ENCODE peak calls at places on chromosomes 13 and 19, in four cellular contexts. One of them, this sample, is unnamed.

GRCh38 chr19:14070268-14071050 is 2.1 kb upstream of the MISP3 start:
- DNase-seq in K562: no peak
- DNase-seq in HepG2: no peak
- DNase-seq in GM12878: no peak
- DNase-seq in this sample: no peak

GRCh38 chr13:93260591-93260990 is 34.0 kb downstream of the GPC6 start:
- DNase-seq in K562: no peak
- DNase-seq in HepG2: no peak
- DNase-seq in GM12878: no peak
- DNase-seq in this sample: no peak

GRCh38 chr13:21849323-21849722 is 178.4 kb downstream of the FGF9 start:
- DNase-seq in HepG2: peak
- DNase-seq in K562: peak
- DNase-seq in GM12878: peak
- DNase-seq in this sample: no peak

GRCh38 chr19:58409010-58409790 is 751 bp downstream of the ZNF584 start:
- DNase-seq in HepG2: no peak
- DNase-seq in K562: no peak
- DNase-seq in GM12878: no peak
- DNase-seq in this sample: peak

GRCh38 chr19:30320916-30321315 is 51.3 kb upstream of the ZNF536 start:
- DNase-seq in K562: no peak
- DNase-seq in GM12878: no peak
- DNase-seq in HepG2: no peak
- DNase-seq in this sample: no peak

GRCh38 chr13:109494955-109495354 is 291.4 kb downstream of the IRS2 start:
- DNase-seq in HepG2: no peak
- DNase-seq in GM12878: no peak
- DNase-seq in K562: no peak
- DNase-seq in this sample: no peak

GRCh38 chr19:53870485-53870844 is 2.8 kb downstream of the MYADM start:
- DNase-seq in K562: no peak
- DNase-seq in HepG2: no peak
- DNase-seq in GM12878: no peak
- DNase-seq in this sample: no peak

GRCh38 chr19:6032827-6033226 is 54.9 kb upstream of the RANBP3 start:
- DNase-seq in HepG2: no peak
- DNase-seq in K562: no peak
- DNase-seq in GM12878: no peak
- DNase-seq in this sample: no peak

GRCh38 chr19:55454787-55455243 is 6.6 kb downstream of the ISOC2 start:
- DNase-seq in HepG2: peak
- DNase-seq in K562: no peak
- DNase-seq in GM12878: no peak
- DNase-seq in this sample: peak

GRCh38 chr19:6249296-6249695 is 30.5 kb downstream of the MLLT1 start:
- DNase-seq in K562: no peak
- DNase-seq in GM12878: no peak
- DNase-seq in HepG2: no peak
- DNase-seq in this sample: no peak

GRCh38 chr19:36605839-36606478 is 846 bp downstream of the ZNF382 start:
- DNase-seq in GM12878: peak
- DNase-seq in K562: no peak
- DNase-seq in HepG2: no peak
- DNase-seq in this sample: no peak

GRCh38 chr13:48072304-48072703 is 22.6 kb downstream of the MED4 start:
- DNase-seq in GM12878: no peak
- DNase-seq in HepG2: no peak
- DNase-seq in K562: no peak
- DNase-seq in this sample: no peak

GRCh38 chr19:4550479-4551050 is 8.9 kb downstream of the SEMA6B start:
- DNase-seq in HepG2: no peak
- DNase-seq in K562: peak
- DNase-seq in GM12878: no peak
- DNase-seq in this sample: no peak

GRCh38 chr13:71417205-71417604 is 449.8 kb downstream of the DACH1 start:
- DNase-seq in HepG2: no peak
- DNase-seq in GM12878: no peak
- DNase-seq in K562: no peak
- DNase-seq in this sample: no peak

GRCh38 chr13:75312884-75313520 is 169.0 kb downstream of the TBC1D4 start:
- DNase-seq in K562: no peak
- DNase-seq in GM12878: no peak
- DNase-seq in HepG2: no peak
- DNase-seq in this sample: no peak

GRCh38 chr13:30923423-30923822 is 9.0 kb upstream of the TEX26 start:
- DNase-seq in HepG2: no peak
- DNase-seq in GM12878: no peak
- DNase-seq in K562: no peak
- DNase-seq in this sample: no peak

DNA sequence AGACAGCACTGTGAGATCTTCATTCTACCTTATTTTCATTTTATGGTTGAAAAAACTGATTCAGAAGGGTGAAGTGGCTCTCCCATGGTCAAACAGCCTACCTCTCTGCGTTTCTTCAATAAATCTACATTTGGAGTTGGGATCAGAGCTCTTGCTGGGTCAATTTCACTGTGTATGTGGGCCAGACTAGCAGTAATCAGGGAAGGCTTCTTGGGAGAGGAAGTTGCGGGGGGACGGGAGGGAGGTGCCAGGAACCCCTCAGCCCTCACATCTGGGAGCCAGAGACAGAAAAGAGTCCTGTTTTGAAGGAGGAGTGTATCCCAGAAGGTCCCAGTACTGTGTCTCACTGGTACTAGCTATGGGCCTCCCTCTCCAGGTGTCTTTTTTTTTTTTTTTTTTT is 925 bp downstream of the KXD1 start:
- DNase-seq in GM12878: no peak
- DNase-seq in K562: no peak
- DNase-seq in HepG2: no peak
- DNase-seq in this sample: no peak
- TF ChIP-seq CREB1 in GM12878: no peak
- TF ChIP-seq CREB1 in K562: no peak
- TF ChIP-seq CREB1 in HepG2: no peak
- TF ChIP-seq CREB1 in this sample: no peak

DNA sequence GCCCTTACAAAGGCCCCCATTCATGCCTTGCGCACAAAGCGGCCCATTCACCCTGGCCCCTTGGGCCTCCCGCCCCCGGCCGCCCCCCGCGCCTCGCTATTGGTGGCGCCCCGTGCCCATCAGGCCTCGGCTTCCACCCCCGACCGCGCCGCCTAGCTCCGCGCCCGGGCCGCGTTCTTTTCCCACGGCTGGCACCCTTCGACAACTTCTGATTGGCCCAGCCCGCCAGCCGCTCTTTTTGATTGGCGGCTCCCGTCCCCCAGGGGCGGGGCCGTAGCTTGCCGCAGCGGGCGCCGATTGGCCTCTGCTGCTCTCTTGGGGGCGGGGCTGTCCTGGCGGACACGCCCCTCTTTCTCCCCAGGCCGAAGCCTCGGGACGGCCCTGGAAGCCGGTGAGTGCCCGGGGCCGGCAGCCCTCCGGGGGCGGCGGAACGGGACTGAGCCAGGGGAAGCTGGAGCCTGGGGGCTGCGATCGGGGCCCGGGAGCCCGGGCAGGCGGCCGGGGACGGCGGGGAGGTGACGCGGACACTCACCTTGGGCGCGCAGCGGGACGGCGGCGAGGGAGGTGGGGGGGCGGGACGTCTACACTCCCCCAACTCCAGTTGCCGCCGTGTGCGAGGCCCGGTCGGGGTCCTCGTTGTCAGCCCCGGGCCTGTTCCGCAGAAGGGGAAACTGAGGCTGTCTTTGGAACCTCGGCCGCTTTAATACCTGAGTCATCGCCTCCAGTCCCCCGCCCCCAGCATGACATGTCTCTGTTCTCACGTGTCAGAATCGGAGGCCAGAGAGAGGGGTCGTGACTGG is at the start of gene MYH14:
- DNase-seq in GM12878: no peak
- DNase-seq in K562: peak
- DNase-seq in HepG2: peak
- DNase-seq in this sample: peak
- TF ChIP-seq ESRRA in GM12878: no peak
- TF ChIP-seq ESRRA in K562: no peak
- TF ChIP-seq ESRRA in HepG2: no peak
- TF ChIP-seq ESRRA in this sample: no peak

GRCh38 chr19:7877249-7877836 is 3.2 kb upstream of the PRR36 start:
- DNase-seq in K562: no peak
- DNase-seq in HepG2: no peak
- DNase-seq in GM12878: no peak
- DNase-seq in this sample: no peak
- TF ChIP-seq CREB1 in K562: no peak
- TF ChIP-seq CREB1 in HepG2: no peak
- TF ChIP-seq CREB1 in GM12878: no peak
- TF ChIP-seq CREB1 in this sample: no peak

GRCh38 chr19:10450853-10451609 is 30.7 kb downstream of the PDE4A start:
- DNase-seq in GM12878: no peak
- DNase-seq in HepG2: no peak
- DNase-seq in K562: peak
- DNase-seq in this sample: peak
- TF ChIP-seq ESRRA in GM12878: no peak
- TF ChIP-seq ESRRA in HepG2: no peak
- TF ChIP-seq ESRRA in K562: no peak
- TF ChIP-seq ESRRA in this sample: no peak

GRCh38 chr13:112781881-112782361 is 92.1 kb downstream of the ATP11A start:
- DNase-seq in GM12878: no peak
- DNase-seq in HepG2: no peak
- DNase-seq in K562: no peak
- DNase-seq in this sample: no peak

GRCh38 chr13:112779856-112780604 is 90.2 kb downstream of the ATP11A start:
- DNase-seq in K562: no peak
- DNase-seq in HepG2: no peak
- DNase-seq in GM12878: no peak
- DNase-seq in this sample: peak

GRCh38 chr13:112782433-112783010 is 92.7 kb downstream of the ATP11A start:
- DNase-seq in K562: no peak
- DNase-seq in GM12878: no peak
- DNase-seq in HepG2: no peak
- DNase-seq in this sample: no peak

GRCh38 chr13:112783135-112783945 is 93.5 kb downstream of the ATP11A start:
- DNase-seq in HepG2: no peak
- DNase-seq in GM12878: no peak
- DNase-seq in K562: no peak
- DNase-seq in this sample: no peak

GRCh38 chr13:112781287-112781686 is 91.4 kb downstream of the ATP11A start:
- DNase-seq in HepG2: no peak
- DNase-seq in K562: no peak
- DNase-seq in GM12878: no peak
- DNase-seq in this sample: no peak
- TF ChIP-seq CREB1 in HepG2: no peak
- TF ChIP-seq CREB1 in K562: no peak
- TF ChIP-seq CREB1 in GM12878: no peak
- TF ChIP-seq CREB1 in this sample: no peak

DNA sequence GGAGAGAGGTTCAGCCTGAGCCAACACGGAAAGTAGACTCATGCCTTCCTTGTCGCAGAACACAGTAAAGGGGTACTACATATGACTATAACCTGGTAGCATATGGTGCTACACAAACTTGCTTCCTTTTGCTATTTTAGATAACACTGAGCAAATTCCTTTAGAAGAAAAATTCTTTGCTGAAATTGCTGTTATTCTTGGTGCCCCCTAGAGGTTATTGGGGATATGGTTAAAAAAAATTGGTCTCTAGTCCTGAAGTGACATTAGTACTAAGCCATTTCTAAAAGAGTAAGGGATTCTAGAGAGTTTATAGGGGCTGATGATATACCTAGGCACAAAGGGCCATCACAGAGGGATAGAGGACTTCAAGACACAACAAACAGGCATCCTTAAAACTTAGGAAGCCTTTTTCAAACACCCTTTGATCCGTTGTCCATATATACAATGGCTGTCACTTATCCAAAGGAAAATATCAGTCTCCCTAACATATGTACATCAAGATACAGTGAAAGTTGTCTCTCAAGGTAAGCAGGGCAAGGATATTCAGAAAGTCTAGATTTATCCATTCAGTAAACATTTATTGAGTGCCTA is 13.9 kb upstream of the HS6ST3 start:
- DNase-seq in HepG2: peak
- DNase-seq in GM12878: no peak
- DNase-seq in K562: no peak
- DNase-seq in this sample: no peak
- TF ChIP-seq ESRRA in HepG2: no peak
- TF ChIP-seq ESRRA in GM12878: no peak
- TF ChIP-seq ESRRA in K562: no peak
- TF ChIP-seq ESRRA in this sample: no peak

GRCh38 chr19:43562698-43563241 is 12.6 kb downstream of the XRCC1 start:
- DNase-seq in HepG2: no peak
- DNase-seq in GM12878: peak
- DNase-seq in K562: no peak
- DNase-seq in this sample: no peak
- TF ChIP-seq CREB1 in HepG2: no peak
- TF ChIP-seq CREB1 in GM12878: peak
- TF ChIP-seq CREB1 in K562: no peak
- TF ChIP-seq CREB1 in this sample: no peak

GRCh38 chr13:80082396-80083096 is 258.4 kb downstream of the SPRY2 start:
- DNase-seq in HepG2: no peak
- DNase-seq in K562: no peak
- DNase-seq in GM12878: no peak
- DNase-seq in this sample: no peak

GRCh38 chr13:80086304-80086721 is 254.6 kb downstream of the SPRY2 start:
- DNase-seq in K562: no peak
- DNase-seq in GM12878: no peak
- DNase-seq in HepG2: no peak
- DNase-seq in this sample: no peak

GRCh38 chr13:80083097-80083429 is 257.9 kb downstream of the SPRY2 start:
- DNase-seq in GM12878: no peak
- DNase-seq in HepG2: no peak
- DNase-seq in K562: no peak
- DNase-seq in this sample: no peak

GRCh38 chr13:80083516-80084085 is 257.3 kb downstream of the SPRY2 start:
- DNase-seq in HepG2: no peak
- DNase-seq in GM12878: no peak
- DNase-seq in K562: no peak
- DNase-seq in this sample: no peak

GRCh38 chr13:80084086-80084676 is 256.7 kb downstream of the SPRY2 start:
- DNase-seq in K562: no peak
- DNase-seq in HepG2: no peak
- DNase-seq in GM12878: no peak
- DNase-seq in this sample: no peak
- TF ChIP-seq ESRRA in K562: no peak
- TF ChIP-seq ESRRA in HepG2: no peak
- TF ChIP-seq ESRRA in GM12878: no peak
- TF ChIP-seq ESRRA in this sample: no peak

DNA sequence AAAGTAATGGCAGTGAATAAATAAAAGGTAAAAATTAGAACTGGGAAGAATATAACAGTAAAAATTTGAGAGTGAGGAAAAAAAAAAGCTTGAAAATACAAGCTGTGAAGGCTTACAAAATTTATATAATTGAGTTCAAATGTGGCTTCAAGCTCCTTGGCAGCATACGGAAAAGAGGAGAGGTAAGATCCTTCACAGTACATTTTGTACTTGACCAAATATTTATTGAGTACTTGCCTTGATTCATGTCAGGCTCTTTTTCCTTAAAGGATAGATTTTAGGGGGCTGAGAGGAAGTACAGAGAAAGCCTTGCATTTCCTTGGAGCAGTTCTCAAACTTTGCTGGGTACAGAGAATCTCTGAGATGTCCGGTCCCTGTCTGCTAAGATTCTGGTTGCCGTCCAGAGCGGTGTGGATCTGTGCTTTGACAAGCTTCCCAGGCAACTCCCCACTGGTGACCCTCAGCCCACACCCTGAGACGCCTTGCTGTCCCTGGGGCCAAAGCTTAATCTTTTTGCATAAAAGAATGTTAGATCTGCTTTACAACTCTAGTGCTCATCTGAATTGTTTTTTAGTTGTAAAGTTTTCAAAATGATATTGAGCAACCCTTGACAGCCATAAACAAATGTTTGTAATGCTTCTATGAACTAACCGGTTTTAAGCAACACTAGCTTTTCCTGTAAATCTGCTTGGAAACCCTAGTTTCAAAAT is 64.4 kb downstream of the DHRS12 start:
- DNase-seq in GM12878: no peak
- DNase-seq in K562: no peak
- DNase-seq in HepG2: no peak
- DNase-seq in this sample: no peak
- TF ChIP-seq CREB1 in GM12878: no peak
- TF ChIP-seq CREB1 in K562: no peak
- TF ChIP-seq CREB1 in HepG2: no peak
- TF ChIP-seq CREB1 in this sample: no peak

This sample was measured in WTC11.